ENCODE peak calls at places on chromosome 22, in seven cellular contexts. R is neural progenitor cell, Z is IMR-90, Y is H1, N is H9, G is PC-9, L is fibroblast of lung. P is an unnamed sample.
A peak's percentile ranks its signal among the peaks of the same experiment; 100 is the strongest.

GRCh38 chr22:25966448-25966913 is 202.8 kb upstream of the SEZ6L start:
- DNase-seq in R (peak; percentile 41), Z (no peak), Y (no peak), N (no peak), G (no peak), L (no peak), P (no peak)

GRCh38 chr22:36369922-36370781 is 17.6 kb downstream of the MYH9 start:
- DNase-seq in R (peak; percentile 70), Z (peak; percentile 41), Y (no peak), N (no peak), G (peak; percentile 93), L (peak; percentile 57), P (peak; percentile 75)

GRCh38 chr22:39408173-39408572 is 8.6 kb downstream of the TAB1 start:
- DNase-seq in R (no peak), Z (no peak), Y (no peak), N (no peak), G (no peak), L (no peak), P (peak; percentile 57)

GRCh38 chr22:21009638-21010425 is 5.1 kb upstream of the P2RX6 start:
- DNase-seq in R (peak; percentile 88), Z (peak; percentile 52), Y (no peak), N (peak; percentile 72), G (peak; percentile 44), L (peak; percentile 51), P (peak; percentile 70)

GRCh38 chr22:38973289-38974169 is 8.6 kb upstream of the APOBEC3B start:
- DNase-seq in R (peak; percentile 80), Z (peak; percentile 17), Y (peak; percentile 25), N (peak; percentile 80), G (no peak), L (peak; percentile 37), P (peak; percentile 51)

GRCh38 chr22:20211997-20212753 is 55.9 kb downstream of the RTN4R start:
- DNase-seq in R (no peak), Z (peak; percentile 7), Y (no peak), N (no peak), G (no peak), L (peak; percentile 37), P (no peak)

GRCh38 chr22:37206841-37207821 is 5.1 kb downstream of the SSTR3 start:
- DNase-seq in R (no peak), Z (no peak), Y (no peak), N (no peak), G (no peak), L (no peak), P (no peak)

GRCh38 chr22:16828876-16829275 is 3.7 kb upstream of the XKR3 start:
- DNase-seq in R (no peak), Z (no peak), Y (no peak), N (no peak), G (no peak), L (no peak), P (no peak)

GRCh38 chr22:36540867-36541642 is 12.1 kb upstream of the EIF3D start:
- DNase-seq in R (no peak), Z (no peak), Y (no peak), N (no peak), G (peak; percentile 75), L (no peak), P (no peak)

GRCh38 chr22:46461566-46462180 is 75.7 kb downstream of the CELSR1 start:
- DNase-seq in R (no peak), Z (no peak), Y (no peak), N (no peak), G (no peak), L (no peak), P (no peak)

GRCh38 chr22:40714514-40714966 is 35.3 kb downstream of the MCHR1 start:
- DNase-seq in R (peak; percentile 94), Z (peak; percentile 68), Y (no peak), N (peak; percentile 75), G (peak; percentile 98), L (peak; percentile 45), P (peak; percentile 53)

GRCh38 chr22:33271390-33272161 is 213.4 kb upstream of the SYN3 start:
- DNase-seq in R (peak; percentile 13), Z (peak; percentile 13), Y (no peak), N (no peak), G (no peak), L (peak; percentile 7), P (peak; percentile 14)

GRCh38 chr22:20591660-20592310 is 84.4 kb downstream of the MED15 start:
- DNase-seq in R (peak; percentile 63), Z (peak; percentile 13), Y (peak; percentile 23), N (peak; percentile 83), G (no peak), L (peak; percentile 75), P (no peak)

GRCh38 chr22:19038728-19039447 is 83.3 kb downstream of the DGCR2 start:
- DNase-seq in R (no peak), Z (no peak), Y (no peak), N (peak; percentile 36), G (no peak), L (no peak), P (no peak)

GRCh38 chr22:35629406-35630234 is 12.5 kb upstream of the MB start:
- DNase-seq in R (no peak), Z (peak; percentile 98), Y (peak; percentile 60), N (peak; percentile 57), G (peak; percentile 99), L (peak; percentile 99), P (peak; percentile 98)

GRCh38 chr22:39255449-39256185 is 10.8 kb upstream of the PDGFB start:
- DNase-seq in R (no peak), Z (no peak), Y (no peak), N (no peak), G (no peak), L (no peak), P (no peak)

GRCh38 chr22:22655452-22656108 is 11.2 kb downstream of the GGTLC2 start:
- DNase-seq in R (no peak), Z (no peak), Y (no peak), N (no peak), G (no peak), L (peak; percentile 26), P (peak; percentile 8)

GRCh38 chr22:35114296-35114980 is 48.5 kb downstream of the ISX start:
- DNase-seq in R (no peak), Z (no peak), Y (no peak), N (no peak), G (no peak), L (no peak), P (no peak)

GRCh38 chr22:48756146-48757111 is 1071.2 kb downstream of the BRD1 start:
- DNase-seq in R (no peak), Z (no peak), Y (no peak), N (no peak), G (no peak), L (no peak), P (no peak)

GRCh38 chr22:35984183-35984710 is 44.4 kb downstream of the RBFOX2 start:
- DNase-seq in R (no peak), Z (no peak), Y (no peak), N (no peak), G (no peak), L (no peak), P (no peak)

GRCh38 chr22:37465721-37466120 is 20.5 kb downstream of the MFNG start:
- DNase-seq in R (no peak), Z (no peak), Y (no peak), N (peak; percentile 26), G (no peak), L (no peak), P (no peak)

GRCh38 chr22:25334091-25334490 is 114.7 kb downstream of the CRYBB2 start:
- DNase-seq in R (peak; percentile 87), Z (peak; percentile 16), Y (no peak), N (peak; percentile 85), G (no peak), L (peak; percentile 4), P (peak; percentile 55)

GRCh38 chr22:45072322-45072903 is 62.6 kb upstream of the PHF21B start:
- DNase-seq in R (peak; percentile 58), Z (peak; percentile 81), Y (no peak), N (peak; percentile 90), G (peak; percentile 79), L (peak; percentile 48), P (peak; percentile 93)

GRCh38 chr22:39716534-39716933 is 146.0 kb downstream of the CACNA1I start:
- DNase-seq in R (no peak), Z (no peak), Y (no peak), N (no peak), G (no peak), L (no peak), P (no peak)

DNA sequence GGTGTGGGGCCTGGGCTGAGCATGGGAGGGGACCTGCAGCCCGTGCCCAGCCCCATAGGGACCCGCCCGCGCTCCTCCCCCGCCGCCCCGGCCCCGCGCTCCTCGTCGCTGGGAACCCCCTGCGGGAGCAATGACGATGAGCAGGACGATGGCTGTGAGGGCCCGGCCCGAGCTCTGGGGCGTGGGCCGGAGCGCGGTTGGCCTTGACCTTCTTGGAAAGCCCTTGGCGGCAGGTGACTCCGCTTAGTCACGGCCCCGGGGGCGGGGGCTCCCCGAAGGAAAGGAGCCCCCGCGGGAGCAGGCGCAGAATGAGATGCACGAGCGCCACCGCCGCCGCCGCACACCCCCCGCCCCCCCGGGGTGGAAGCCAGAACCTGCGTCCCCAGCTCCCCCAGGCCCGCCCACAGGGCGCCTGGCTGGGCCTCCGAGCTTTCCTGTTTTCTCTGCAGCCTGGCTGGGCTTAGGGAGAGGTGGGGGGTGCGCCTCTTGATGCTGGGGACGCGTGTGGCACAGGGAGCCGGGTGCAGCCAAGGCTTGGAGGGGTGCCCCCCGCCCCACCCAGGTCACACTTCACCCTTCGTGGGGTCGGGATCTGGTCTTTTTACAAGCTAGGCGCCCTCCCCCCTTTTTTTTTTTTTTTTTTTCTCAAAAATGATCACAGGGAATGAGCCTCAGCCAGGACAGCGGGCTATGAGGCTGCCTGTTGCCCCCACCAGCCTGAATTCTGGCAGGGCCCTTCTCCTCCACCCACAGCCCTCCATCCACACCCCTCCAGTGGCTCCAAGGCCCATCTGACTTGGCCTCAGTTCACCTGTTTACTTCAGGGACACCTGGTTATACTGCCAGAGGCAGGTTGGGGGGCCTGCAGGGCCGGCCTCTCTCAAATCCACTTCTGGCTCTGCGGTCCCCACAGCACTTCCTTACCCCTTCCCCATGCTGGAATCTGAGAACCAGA is 17.9 kb downstream of the CRELD2 start:
- DNase-seq in R (peak; percentile 52), Z (peak; percentile 86), Y (peak; percentile 44), N (peak; percentile 87), G (peak; percentile 75), L (peak; percentile 85), P (peak; percentile 90)
- H2AFZ ChIP-seq in R (no peak overlapping the region), Z (peak overlapping the region; percentile 78), Y (no peak overlapping the region), N (no peak overlapping the region), G (peak overlapping the region; percentile 59), L (no peak overlapping the region), P (no peak overlapping the region)

GRCh38 chr22:32204856-32205722 is at the start of gene RFPL2:
- DNase-seq in R (peak; percentile 94), Z (peak; percentile 1), Y (no peak), N (peak; percentile 89), G (no peak), L (no peak), P (peak; percentile 5)
- H2AFZ ChIP-seq in R (peak within 1 kb of the TSS; percentile 90), Z (no peak within 1 kb of the TSS), Y (peak within 1 kb of the TSS; percentile 80), N (no peak within 1 kb of the TSS), G (no peak within 1 kb of the TSS), L (no peak within 1 kb of the TSS), P (no peak within 1 kb of the TSS)

GRCh38 chr22:50148991-50149721 is 21.4 kb upstream of the PANX2 start:
- DNase-seq in R (peak; percentile 78), Z (peak; percentile 45), Y (peak; percentile 57), N (peak; percentile 79), G (peak; percentile 89), L (peak; percentile 28), P (peak; percentile 28)
- H2AFZ ChIP-seq in R (no peak overlapping the region), Z (peak overlapping the region; percentile 65), Y (no peak overlapping the region), N (no peak overlapping the region), G (no peak overlapping the region), L (no peak overlapping the region), P (no peak overlapping the region)

DNA sequence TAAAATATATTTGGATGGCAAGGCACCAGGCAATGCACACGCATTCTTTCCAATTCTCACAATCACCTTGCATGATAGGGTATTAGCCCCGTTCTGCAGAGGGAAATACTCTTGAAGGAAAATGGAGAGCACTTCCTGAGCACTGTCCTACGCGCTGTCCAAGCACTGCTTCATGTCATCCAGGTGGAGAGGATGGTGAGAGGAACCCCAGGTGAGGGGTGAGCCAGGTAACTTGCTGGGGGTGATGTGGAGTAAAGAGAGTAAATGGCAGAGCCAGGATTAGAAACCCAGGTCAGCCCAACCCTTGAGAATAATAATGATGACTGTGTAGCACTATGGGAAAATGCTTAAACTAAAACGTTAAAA is 711 bp upstream of the PACSIN2 start:
- DNase-seq in R (no peak), Z (no peak), Y (no peak), N (no peak), G (no peak), L (no peak), P (no peak)
- H2AFZ ChIP-seq in R (peak overlapping the region; percentile 46), Z (peak overlapping the region; percentile 92), Y (peak overlapping the region; percentile 86), N (no peak overlapping the region), G (peak overlapping the region; percentile 81), L (peak overlapping the region; percentile 85), P (peak overlapping the region; percentile 92)